ENCODE peak calls at places on chromosomes 6 and 20, in six cellular contexts. M, L, V, B, U and S are unnamed samples.

GRCh38 chr6:3578981-3579380 is 122.1 kb upstream of the SLC22A23 start:
- DNase-seq in M (no peak), L (no peak), V (no peak), B (no peak), U (no peak), S (no peak)

GRCh38 chr6:2412731-2413130 is 167.3 kb upstream of the GMDS start:
- DNase-seq in M (peak), L (no peak), V (no peak), B (no peak), U (peak), S (no peak)

GRCh38 chr6:112690497-112691202 is 343.5 kb downstream of the RFPL4B start:
- DNase-seq in M (no peak), L (no peak), V (no peak), B (no peak), U (peak), S (no peak)

GRCh38 chr20:4519530-4519929 is 202.2 kb upstream of the PRND start:
- DNase-seq in M (no peak), L (no peak), V (peak), B (peak), U (peak), S (no peak)

GRCh38 chr20:58775371-58775770 is 75.3 kb downstream of the GNAS-AS1 start:
- DNase-seq in M (no peak), L (no peak), V (no peak), B (no peak), U (no peak), S (no peak)

GRCh38 chr20:3732327-3733118 is at the start of gene HSPA12B:
- DNase-seq in M (no peak), L (no peak), V (no peak), B (peak), U (no peak), S (no peak)

GRCh38 chr20:3276400-3277015 is 37.5 kb upstream of the SLC4A11 start:
- DNase-seq in M (no peak), L (peak), V (peak), B (peak), U (peak), S (no peak)

GRCh38 chr6:16319813-16320532 is 81.6 kb downstream of the GMPR start:
- DNase-seq in M (peak), L (peak), V (peak), B (peak), U (peak), S (no peak)

GRCh38 chr6:291148-291696 is 1.1 kb upstream of the DUSP22 start:
- DNase-seq in M (peak), L (peak), V (no peak), B (no peak), U (peak), S (no peak)

GRCh38 chr6:160418370-160418769 is 70.2 kb downstream of the SLC22A3 start:
- DNase-seq in M (no peak), L (no peak), V (no peak), B (no peak), U (no peak), S (no peak)

GRCh38 chr6:32393660-32394420 is 13.1 kb downstream of the BTNL2 start:
- DNase-seq in M (no peak), L (no peak), V (peak), B (no peak), U (peak), S (peak)
- TF ChIP-seq CTCF in M (no peak), L (no peak), V (no peak), B (no peak), U (no peak), S (peak)

GRCh38 chr6:148967128-148967527 is 220.3 kb downstream of the UST start:
- DNase-seq in M (no peak), L (no peak), V (no peak), B (no peak), U (no peak), S (no peak)
- H3K4me3 ChIP-seq in M (no peak), L (no peak), V (no peak), B (no peak), U (no peak), S (no peak)

GRCh38 chr20:44997668-44998067 is 31.4 kb downstream of the STK4 start:
- DNase-seq in M (no peak), L (no peak), V (no peak), B (no peak), U (no peak), S (no peak)
- TF ChIP-seq CTCF in M (no peak), L (no peak), V (no peak), B (no peak), U (no peak), S (no peak)

DNA sequence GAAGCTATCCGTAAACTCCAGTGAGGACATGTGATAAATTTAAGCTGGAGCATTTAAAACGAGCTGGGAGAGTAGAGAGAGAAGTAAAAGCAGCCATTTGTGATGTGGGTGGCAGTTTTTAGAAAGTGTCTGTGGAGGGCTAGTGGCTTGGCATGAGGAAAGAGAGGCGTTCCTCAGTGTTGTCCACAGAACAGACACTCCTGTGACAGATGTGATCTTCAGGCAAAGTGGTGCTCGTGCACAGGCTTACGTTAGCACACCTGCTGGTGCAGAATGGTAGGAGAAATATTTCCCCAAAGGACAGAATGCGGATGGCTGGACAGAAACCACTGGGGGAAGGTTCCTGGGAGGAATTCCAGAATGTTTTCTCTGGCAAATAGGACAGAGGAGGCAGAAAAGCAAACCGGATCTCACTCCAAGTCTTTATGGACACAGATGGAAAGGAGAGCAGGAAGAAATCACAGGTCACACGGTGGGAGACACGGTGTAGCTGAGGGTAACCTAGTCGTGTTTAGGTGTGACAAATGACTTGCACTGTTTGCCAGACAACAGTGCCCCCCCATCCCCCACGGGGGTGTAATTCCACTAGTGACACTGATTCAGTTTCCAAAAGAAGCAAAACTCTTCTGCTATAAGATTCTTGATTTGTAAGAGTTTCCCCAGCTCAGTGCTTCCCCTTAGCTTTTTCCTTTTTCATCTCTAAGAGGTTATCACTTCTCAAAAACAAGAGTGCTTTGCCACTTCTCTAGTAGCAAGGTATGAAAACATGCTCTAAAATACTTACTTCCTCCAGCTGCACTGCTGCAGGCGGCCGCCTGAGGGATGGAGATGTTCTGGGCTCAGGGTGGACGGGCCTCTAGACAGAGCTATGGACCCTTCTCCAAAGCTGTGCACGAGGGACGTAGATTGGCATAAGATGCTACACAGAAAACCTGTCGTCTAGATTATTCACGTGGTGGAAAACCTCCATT is 293.2 kb downstream of the QKI start:
- DNase-seq in M (no peak), L (no peak), V (no peak), B (no peak), U (no peak), S (no peak)
- H3K4me3 ChIP-seq in M (no peak), L (no peak), V (no peak), B (no peak), U (no peak), S (no peak)

GRCh38 chr6:56570434-56571359 is 72.0 kb downstream of the DST start:
- DNase-seq in M (peak), L (no peak), V (peak), B (peak), U (peak), S (no peak)
- TF ChIP-seq CTCF in M (peak), L (peak), V (peak), B (peak), U (peak), S (peak)

GRCh38 chr6:83511901-83512681 is at the start of gene PRSS35:
- DNase-seq in M (peak), L (peak), V (peak), B (peak), U (peak), S (no peak)
- H3K4me3 ChIP-seq in M (peak), L (peak), V (peak), B (peak), U (peak), S (peak)

GRCh38 chr6:129194441-129195021 is 311.6 kb downstream of the LAMA2 start:
- DNase-seq in M (no peak), L (no peak), V (no peak), B (no peak), U (no peak), S (no peak)

GRCh38 chr6:129191275-129191674 is 308.3 kb downstream of the LAMA2 start:
- DNase-seq in M (no peak), L (no peak), V (no peak), B (no peak), U (no peak), S (no peak)

GRCh38 chr6:129192458-129192989 is 309.6 kb downstream of the LAMA2 start:
- DNase-seq in M (no peak), L (no peak), V (no peak), B (no peak), U (no peak), S (no peak)

GRCh38 chr6:129197154-129197553 is 314.2 kb downstream of the LAMA2 start:
- DNase-seq in M (no peak), L (no peak), V (no peak), B (no peak), U (no peak), S (no peak)

DNA sequence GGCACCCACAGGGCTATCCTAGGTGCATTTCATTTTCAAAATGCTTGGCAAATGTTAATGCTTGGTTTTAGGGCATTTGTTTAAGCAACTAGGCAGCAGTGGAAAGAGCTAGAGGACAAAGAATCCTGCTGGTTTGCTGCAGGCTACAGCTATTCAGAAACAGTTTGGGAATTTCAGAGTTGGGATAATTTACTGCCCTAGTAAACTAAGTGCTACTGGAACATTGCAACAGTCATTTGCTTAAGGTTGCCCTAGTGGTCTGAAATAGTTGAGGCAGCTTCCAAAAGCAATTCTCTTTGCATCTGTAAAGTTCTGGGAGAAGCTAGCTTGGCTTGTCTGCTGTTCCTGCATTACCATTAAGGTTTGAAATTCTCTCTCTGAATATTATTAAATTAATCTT is 312.7 kb downstream of the LAMA2 start:
- DNase-seq in M (no peak), L (no peak), V (no peak), B (no peak), U (no peak), S (no peak)
- TF ChIP-seq CTCF in M (no peak), L (no peak), V (no peak), B (no peak), U (peak), S (peak)

DNA sequence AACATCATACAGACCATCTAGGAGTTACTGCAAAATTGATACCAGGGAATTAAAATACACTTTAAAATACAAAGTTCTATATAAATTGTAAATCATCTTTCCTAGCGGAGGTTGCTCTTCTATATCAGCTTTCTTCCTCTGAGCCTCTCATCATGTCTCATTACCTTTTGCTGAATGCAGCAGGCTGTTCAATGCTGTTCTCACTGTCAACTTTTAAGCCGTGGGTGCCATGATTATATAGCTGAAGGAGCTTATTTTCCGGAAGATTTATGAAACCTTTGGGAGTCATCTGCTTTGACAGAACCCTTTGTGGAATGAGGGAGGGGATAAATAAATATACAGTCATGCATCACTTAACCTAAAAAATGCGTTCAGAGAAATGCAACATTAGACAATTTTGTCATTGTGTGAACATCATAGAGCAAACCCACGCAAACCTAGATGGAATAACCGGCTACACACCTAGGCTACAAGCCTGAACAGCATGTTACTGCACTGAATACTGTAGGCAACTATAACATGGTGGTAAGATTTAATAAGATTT is 102.3 kb upstream of the AKAP12 start:
- DNase-seq in M (no peak), L (no peak), V (no peak), B (no peak), U (no peak), S (no peak)
- H3K4me3 ChIP-seq in M (no peak), L (no peak), V (no peak), B (no peak), U (no peak), S (no peak)